ENCODE peak calls at places on chromosome 16, in nine cellular contexts. One of them, this sample, is unnamed.

GRCh38 chr16:54651851-54652770 is 278.6 kb upstream of the IRX5 start:
- DNase-seq in thoracic aorta: no peak
- DNase-seq in GM23338: peak
- DNase-seq in OCI-LY7: no peak
- DNase-seq in left ventricle myocardium inferior: no peak
- DNase-seq in heart left ventricle: no peak
- DNase-seq in astrocyte: peak
- DNase-seq in mammary epithelial cell: peak
- DNase-seq in prostate gland: no peak
- DNase-seq in this sample: no peak

GRCh38 chr16:88692861-88693260 is 6.6 kb upstream of the SNAI3 start:
- DNase-seq in thoracic aorta: no peak
- DNase-seq in GM23338: no peak
- DNase-seq in OCI-LY7: no peak
- DNase-seq in left ventricle myocardium inferior: no peak
- DNase-seq in heart left ventricle: no peak
- DNase-seq in astrocyte: no peak
- DNase-seq in mammary epithelial cell: no peak
- DNase-seq in prostate gland: no peak
- DNase-seq in this sample: no peak

GRCh38 chr16:66489385-66489784 is 60.5 kb downstream of the TK2 start:
- DNase-seq in thoracic aorta: no peak
- DNase-seq in GM23338: no peak
- DNase-seq in OCI-LY7: no peak
- DNase-seq in left ventricle myocardium inferior: no peak
- DNase-seq in heart left ventricle: no peak
- DNase-seq in astrocyte: no peak
- DNase-seq in mammary epithelial cell: no peak
- DNase-seq in prostate gland: no peak
- DNase-seq in this sample: no peak

GRCh38 chr16:7545251-7545650 is 212.6 kb downstream of the RBFOX1 start:
- DNase-seq in thoracic aorta: no peak
- DNase-seq in GM23338: no peak
- DNase-seq in OCI-LY7: no peak
- DNase-seq in left ventricle myocardium inferior: no peak
- DNase-seq in heart left ventricle: no peak
- DNase-seq in astrocyte: no peak
- DNase-seq in mammary epithelial cell: no peak
- DNase-seq in prostate gland: no peak
- DNase-seq in this sample: no peak

GRCh38 chr16:77424841-77425604 is 9.8 kb downstream of the ADAMTS18 start:
- DNase-seq in thoracic aorta: no peak
- DNase-seq in GM23338: no peak
- DNase-seq in OCI-LY7: no peak
- DNase-seq in left ventricle myocardium inferior: no peak
- DNase-seq in heart left ventricle: no peak
- DNase-seq in astrocyte: peak
- DNase-seq in mammary epithelial cell: no peak
- DNase-seq in prostate gland: no peak
- DNase-seq in this sample: no peak

GRCh38 chr16:83682126-83682857 is 125.5 kb upstream of the HSBP1 start:
- DNase-seq in thoracic aorta: no peak
- DNase-seq in GM23338: no peak
- DNase-seq in OCI-LY7: no peak
- DNase-seq in left ventricle myocardium inferior: no peak
- DNase-seq in heart left ventricle: no peak
- DNase-seq in astrocyte: no peak
- DNase-seq in mammary epithelial cell: no peak
- DNase-seq in prostate gland: no peak
- DNase-seq in this sample: no peak

GRCh38 chr16:5220705-5221104 is 123.1 kb upstream of the EEF2KMT start:
- DNase-seq in thoracic aorta: no peak
- DNase-seq in GM23338: no peak
- DNase-seq in OCI-LY7: no peak
- DNase-seq in left ventricle myocardium inferior: no peak
- DNase-seq in heart left ventricle: no peak
- DNase-seq in astrocyte: no peak
- DNase-seq in mammary epithelial cell: no peak
- DNase-seq in prostate gland: no peak
- DNase-seq in this sample: no peak

GRCh38 chr16:67677712-67678111 is 11.1 kb downstream of the C16orf86 start:
- DNase-seq in thoracic aorta: no peak
- DNase-seq in GM23338: peak
- DNase-seq in OCI-LY7: no peak
- DNase-seq in left ventricle myocardium inferior: no peak
- DNase-seq in heart left ventricle: no peak
- DNase-seq in astrocyte: no peak
- DNase-seq in mammary epithelial cell: no peak
- DNase-seq in prostate gland: no peak
- DNase-seq in this sample: no peak

GRCh38 chr16:57639172-57639571 is 10.7 kb downstream of the ADGRG1 start:
- DNase-seq in thoracic aorta: no peak
- DNase-seq in GM23338: peak
- DNase-seq in OCI-LY7: peak
- DNase-seq in left ventricle myocardium inferior: peak
- DNase-seq in heart left ventricle: peak
- DNase-seq in astrocyte: no peak
- DNase-seq in mammary epithelial cell: no peak
- DNase-seq in prostate gland: peak
- DNase-seq in this sample: no peak

GRCh38 chr16:23434380-23434779 is 18.6 kb downstream of the COG7 start:
- DNase-seq in thoracic aorta: no peak
- DNase-seq in GM23338: peak
- DNase-seq in OCI-LY7: peak
- DNase-seq in left ventricle myocardium inferior: no peak
- DNase-seq in heart left ventricle: no peak
- DNase-seq in astrocyte: peak
- DNase-seq in mammary epithelial cell: peak
- DNase-seq in prostate gland: peak
- DNase-seq in this sample: no peak

GRCh38 chr16:89193576-89194293 is 6.6 kb downstream of the SLC22A31 start:
- DNase-seq in thoracic aorta: no peak
- DNase-seq in GM23338: peak
- DNase-seq in OCI-LY7: no peak
- DNase-seq in left ventricle myocardium inferior: no peak
- DNase-seq in heart left ventricle: no peak
- DNase-seq in astrocyte: no peak
- DNase-seq in mammary epithelial cell: no peak
- DNase-seq in prostate gland: no peak
- DNase-seq in this sample: no peak

GRCh38 chr16:57305159-57305811 is 20.8 kb upstream of the PLLP start:
- DNase-seq in thoracic aorta: no peak
- DNase-seq in GM23338: no peak
- DNase-seq in OCI-LY7: no peak
- DNase-seq in left ventricle myocardium inferior: no peak
- DNase-seq in heart left ventricle: peak
- DNase-seq in astrocyte: no peak
- DNase-seq in mammary epithelial cell: no peak
- DNase-seq in prostate gland: no peak
- DNase-seq in this sample: peak

GRCh38 chr16:22195695-22196558 is 10.2 kb upstream of the EEF2K start:
- DNase-seq in thoracic aorta: peak
- DNase-seq in GM23338: peak
- DNase-seq in OCI-LY7: peak
- DNase-seq in left ventricle myocardium inferior: peak
- DNase-seq in heart left ventricle: peak
- DNase-seq in astrocyte: peak
- DNase-seq in mammary epithelial cell: peak
- DNase-seq in prostate gland: peak
- DNase-seq in this sample: peak

GRCh38 chr16:58024673-58025350 is 742 bp upstream of the MMP15 start:
- DNase-seq in thoracic aorta: no peak
- DNase-seq in GM23338: peak
- DNase-seq in OCI-LY7: no peak
- DNase-seq in left ventricle myocardium inferior: peak
- DNase-seq in heart left ventricle: no peak
- DNase-seq in astrocyte: no peak
- DNase-seq in mammary epithelial cell: no peak
- DNase-seq in prostate gland: no peak
- DNase-seq in this sample: no peak

GRCh38 chr16:66503030-66503429 is 46.9 kb downstream of the TK2 start:
- DNase-seq in thoracic aorta: no peak
- DNase-seq in GM23338: no peak
- DNase-seq in OCI-LY7: no peak
- DNase-seq in left ventricle myocardium inferior: peak
- DNase-seq in heart left ventricle: no peak
- DNase-seq in astrocyte: no peak
- DNase-seq in mammary epithelial cell: no peak
- DNase-seq in prostate gland: peak
- DNase-seq in this sample: peak

GRCh38 chr16:19578378-19578851 is 22.9 kb downstream of the VPS35L start:
- DNase-seq in thoracic aorta: no peak
- DNase-seq in GM23338: no peak
- DNase-seq in OCI-LY7: no peak
- DNase-seq in left ventricle myocardium inferior: no peak
- DNase-seq in heart left ventricle: no peak
- DNase-seq in astrocyte: peak
- DNase-seq in mammary epithelial cell: no peak
- DNase-seq in prostate gland: no peak
- DNase-seq in this sample: no peak

GRCh38 chr16:4017807-4018206 is 98.4 kb downstream of the ADCY9 start:
- DNase-seq in thoracic aorta: no peak
- DNase-seq in GM23338: no peak
- DNase-seq in OCI-LY7: no peak
- DNase-seq in left ventricle myocardium inferior: no peak
- DNase-seq in heart left ventricle: no peak
- DNase-seq in astrocyte: no peak
- DNase-seq in mammary epithelial cell: no peak
- DNase-seq in prostate gland: no peak
- DNase-seq in this sample: no peak

DNA sequence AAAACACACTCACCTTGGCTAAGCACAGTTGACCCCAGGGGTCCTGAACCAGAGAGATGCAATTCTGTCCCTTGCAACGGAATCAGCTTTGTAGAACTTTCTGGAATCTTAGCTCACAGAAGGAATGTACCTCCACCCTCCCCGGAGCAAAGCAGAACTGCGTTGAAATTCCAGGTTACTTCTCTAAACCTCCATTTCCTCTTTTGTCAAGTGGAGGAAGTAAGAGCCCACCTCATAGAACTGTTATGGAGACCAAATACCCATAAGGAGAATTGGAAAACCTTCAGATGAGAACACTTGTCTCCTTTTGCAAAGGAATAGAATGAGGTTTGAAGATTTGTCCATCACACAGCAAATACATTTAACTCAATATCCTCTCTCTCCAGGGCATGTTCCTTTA is 86.6 kb upstream of the RBBP6 start:
- DNase-seq in thoracic aorta: no peak
- DNase-seq in GM23338: no peak
- DNase-seq in OCI-LY7: no peak
- DNase-seq in left ventricle myocardium inferior: no peak
- DNase-seq in heart left ventricle: no peak
- DNase-seq in astrocyte: no peak
- DNase-seq in mammary epithelial cell: no peak
- DNase-seq in prostate gland: no peak
- DNase-seq in this sample: no peak
- TF ChIP-seq CTCF in thoracic aorta: no peak
- TF ChIP-seq CTCF in GM23338: no peak
- TF ChIP-seq CTCF in OCI-LY7: no peak
- TF ChIP-seq CTCF in left ventricle myocardium inferior: no peak
- TF ChIP-seq CTCF in heart left ventricle: no peak
- TF ChIP-seq CTCF in astrocyte: no peak
- TF ChIP-seq CTCF in mammary epithelial cell: no peak
- TF ChIP-seq CTCF in prostate gland: no peak
- TF ChIP-seq CTCF in this sample: no peak

DNA sequence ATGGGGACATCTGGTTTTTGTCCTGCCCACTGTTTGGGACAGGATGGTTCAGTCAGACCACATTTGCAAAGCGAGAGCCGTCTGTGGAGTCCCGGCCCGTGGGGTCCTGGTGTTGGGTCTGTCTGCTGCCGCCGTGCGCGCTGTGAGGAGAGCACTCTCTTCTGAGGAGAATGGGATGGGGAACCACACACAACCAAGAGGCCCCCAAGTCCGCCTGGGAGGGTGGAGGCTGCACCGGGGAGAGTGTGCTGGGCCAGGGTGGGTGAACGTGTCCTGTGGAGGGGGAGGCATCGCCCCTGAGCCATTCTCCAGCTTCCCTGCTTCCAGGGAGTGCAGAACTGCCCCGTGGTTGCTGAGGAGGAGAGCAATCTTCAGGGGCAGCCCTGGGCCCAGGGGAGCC is 173.2 kb downstream of the LAT start:
- DNase-seq in thoracic aorta: no peak
- DNase-seq in GM23338: no peak
- DNase-seq in OCI-LY7: no peak
- DNase-seq in left ventricle myocardium inferior: no peak
- DNase-seq in heart left ventricle: no peak
- DNase-seq in astrocyte: no peak
- DNase-seq in mammary epithelial cell: no peak
- DNase-seq in prostate gland: no peak
- DNase-seq in this sample: no peak
- H3K27ac ChIP-seq in thoracic aorta: peak
- H3K27ac ChIP-seq in GM23338: peak
- H3K27ac ChIP-seq in OCI-LY7: no peak
- H3K27ac ChIP-seq in left ventricle myocardium inferior: peak
- H3K27ac ChIP-seq in heart left ventricle: peak
- H3K27ac ChIP-seq in astrocyte: no peak
- H3K27ac ChIP-seq in mammary epithelial cell: no peak
- H3K27ac ChIP-seq in prostate gland: no peak
- H3K27ac ChIP-seq in this sample: peak

GRCh38 chr16:49348408-49349176 is 25.0 kb upstream of the C16orf78 start:
- DNase-seq in thoracic aorta: no peak
- DNase-seq in GM23338: peak
- DNase-seq in OCI-LY7: peak
- DNase-seq in left ventricle myocardium inferior: no peak
- DNase-seq in heart left ventricle: no peak
- DNase-seq in astrocyte: no peak
- DNase-seq in mammary epithelial cell: no peak
- DNase-seq in prostate gland: no peak
- DNase-seq in this sample: no peak
- TF ChIP-seq CTCF in thoracic aorta: no peak
- TF ChIP-seq CTCF in GM23338: peak
- TF ChIP-seq CTCF in OCI-LY7: peak
- TF ChIP-seq CTCF in left ventricle myocardium inferior: no peak
- TF ChIP-seq CTCF in heart left ventricle: no peak
- TF ChIP-seq CTCF in astrocyte: no peak
- TF ChIP-seq CTCF in mammary epithelial cell: peak
- TF ChIP-seq CTCF in prostate gland: no peak
- TF ChIP-seq CTCF in this sample: no peak

DNA sequence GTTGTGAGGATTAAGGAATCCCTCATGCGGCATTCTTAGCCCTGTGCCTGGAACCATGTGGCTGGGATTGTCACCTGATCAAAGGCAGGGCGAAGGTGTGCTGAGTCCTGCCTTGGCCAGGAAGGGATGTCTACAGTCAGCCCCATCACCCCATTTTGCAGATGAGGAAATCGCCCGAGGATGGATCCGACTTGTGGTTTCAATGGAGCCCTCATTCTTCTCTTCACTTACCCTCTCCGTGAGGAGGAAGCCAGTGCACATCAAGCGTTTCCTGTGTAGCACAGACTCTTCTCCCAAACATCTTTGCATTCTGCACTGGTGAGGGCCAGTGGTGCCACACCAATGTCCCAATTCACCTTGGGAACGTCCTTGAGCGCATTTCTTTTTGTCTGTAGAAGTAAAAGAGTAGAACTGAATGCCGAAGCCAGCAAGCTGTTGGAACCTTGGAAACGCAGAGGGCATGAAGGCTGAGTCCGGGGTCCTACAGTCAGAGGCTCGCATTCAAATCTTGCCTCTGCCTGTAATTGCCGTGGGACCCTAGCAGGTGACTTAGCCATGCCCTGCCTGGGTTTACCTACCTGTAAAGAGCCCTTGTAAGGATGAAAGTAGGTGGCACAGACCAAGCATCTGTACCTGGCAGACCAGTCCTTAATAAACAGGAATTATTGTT is 85.4 kb downstream of the IRF8 start:
- DNase-seq in thoracic aorta: no peak
- DNase-seq in GM23338: no peak
- DNase-seq in OCI-LY7: no peak
- DNase-seq in left ventricle myocardium inferior: no peak
- DNase-seq in heart left ventricle: no peak
- DNase-seq in astrocyte: no peak
- DNase-seq in mammary epithelial cell: no peak
- DNase-seq in prostate gland: no peak
- DNase-seq in this sample: no peak
- H3K27ac ChIP-seq in thoracic aorta: no peak
- H3K27ac ChIP-seq in GM23338: no peak
- H3K27ac ChIP-seq in OCI-LY7: no peak
- H3K27ac ChIP-seq in left ventricle myocardium inferior: no peak
- H3K27ac ChIP-seq in heart left ventricle: no peak
- H3K27ac ChIP-seq in astrocyte: no peak
- H3K27ac ChIP-seq in mammary epithelial cell: no peak
- H3K27ac ChIP-seq in prostate gland: no peak
- H3K27ac ChIP-seq in this sample: no peak